ENCODE peak calls at places on chromosomes 11 and 22, in five cellular contexts. V, K, W, R and N are unnamed samples.

GRCh38 chr11:61164610-61165424 is 3.6 kb upstream of the VPS37C start:
- DNase-seq in V (no peak), K (no peak), W (no peak), R (no peak), N (peak)

GRCh38 chr11:130527648-130528300 is 79.3 kb downstream of the ADAMTS15 start:
- DNase-seq in V (no peak), K (no peak), W (no peak), R (no peak), N (no peak)

GRCh38 chr11:87239001-87239400 is 201.3 kb downstream of the TMEM135 start:
- DNase-seq in V (no peak), K (no peak), W (no peak), R (no peak), N (no peak)

GRCh38 chr11:14179126-14179820 is 179.7 kb downstream of the RRAS2 start:
- DNase-seq in V (no peak), K (no peak), W (no peak), R (no peak), N (no peak)

GRCh38 chr11:57680552-57680874 is 12.6 kb downstream of the ZDHHC5 start:
- DNase-seq in V (no peak), K (no peak), W (no peak), R (no peak), N (no peak)

GRCh38 chr22:33274214-33274828 is 216.1 kb upstream of the SYN3 start:
- DNase-seq in V (no peak), K (no peak), W (peak), R (no peak), N (peak)

GRCh38 chr11:119362741-119363080 is 16.2 kb upstream of the MFRP start:
- DNase-seq in V (no peak), K (no peak), W (no peak), R (no peak), N (no peak)

GRCh38 chr11:42555197-42555596 is 756.6 kb upstream of the API5 start:
- DNase-seq in V (no peak), K (no peak), W (no peak), R (no peak), N (no peak)

GRCh38 chr22:39959640-39960447 is at the start of gene TMA7B:
- DNase-seq in V (no peak), K (peak), W (no peak), R (no peak), N (no peak)

GRCh38 chr11:8227156-8228152 is 36.2 kb downstream of the LMO1 start:
- DNase-seq in V (no peak), K (no peak), W (no peak), R (no peak), N (no peak)

GRCh38 chr22:35735622-35736021 is 17.9 kb downstream of the APOL5 start:
- DNase-seq in V (no peak), K (no peak), W (no peak), R (no peak), N (no peak)

GRCh38 chr11:130177782-130178181 is 18.2 kb downstream of the ST14 start:
- DNase-seq in V (no peak), K (no peak), W (no peak), R (no peak), N (no peak)

GRCh38 chr22:37994049-37994448 is 9.7 kb upstream of the SOX10 start:
- DNase-seq in V (no peak), K (no peak), W (no peak), R (no peak), N (no peak)

GRCh38 chr11:34869425-34869824 is 46.8 kb downstream of the APIP start:
- DNase-seq in V (no peak), K (peak), W (peak), R (no peak), N (no peak)

GRCh38 chr11:69891421-69892236 is 72.4 kb upstream of the FGF3 start:
- DNase-seq in V (no peak), K (no peak), W (peak), R (no peak), N (no peak)

GRCh38 chr11:61607920-61608599 is 27.2 kb upstream of the SYT7 start:
- DNase-seq in V (no peak), K (no peak), W (no peak), R (no peak), N (no peak)

GRCh38 chr22:40213478-40213877 is 35.8 kb downstream of the TNRC6B start:
- DNase-seq in V (no peak), K (peak), W (no peak), R (no peak), N (no peak)

GRCh38 chr11:125772834-125773505 is 5.7 kb downstream of the PATE2 start:
- DNase-seq in V (no peak), K (no peak), W (no peak), R (no peak), N (no peak)

GRCh38 chr11:126147268-126148111 is 64.0 kb downstream of the RPUSD4 start:
- DNase-seq in V (no peak), K (no peak), W (peak), R (no peak), N (peak)

GRCh38 chr11:134566311-134566710 is 154.3 kb upstream of the B3GAT1 start:
- DNase-seq in V (no peak), K (no peak), W (no peak), R (no peak), N (no peak)

GRCh38 chr11:114061053-114062049 is 1.8 kb downstream of the ZBTB16 start:
- DNase-seq in V (no peak), K (peak), W (no peak), R (no peak), N (peak)

GRCh38 chr11:59669611-59670009 is 773 bp upstream of the PATL1 start:
- DNase-seq in V (no peak), K (no peak), W (no peak), R (no peak), N (no peak)

GRCh38 chr11:22426915-22427314 is 88.7 kb downstream of the SLC17A6 start:
- DNase-seq in V (no peak), K (no peak), W (no peak), R (no peak), N (no peak)

GRCh38 chr22:41308054-41308453 is 6.7 kb downstream of the ZC3H7B start:
- DNase-seq in V (no peak), K (no peak), W (no peak), R (no peak), N (no peak)

GRCh38 chr22:48753381-48753730 is 1074.3 kb downstream of the BRD1 start:
- DNase-seq in V (no peak), K (no peak), W (no peak), R (no peak), N (no peak)

GRCh38 chr22:25902402-25902801 is 160.4 kb downstream of the MYO18B start:
- DNase-seq in V (no peak), K (no peak), W (no peak), R (no peak), N (no peak)

GRCh38 chr22:20203142-20204099 is 52.6 kb upstream of the CCDC188 start:
- DNase-seq in V (no peak), K (peak), W (peak), R (no peak), N (no peak)

GRCh38 chr11:9799901-9800300 is 136.0 kb downstream of the SWAP70 start:
- DNase-seq in V (no peak), K (no peak), W (no peak), R (no peak), N (no peak)

GRCh38 chr22:37231406-37232139 is 12.5 kb downstream of the RAC2 start:
- DNase-seq in V (no peak), K (peak), W (no peak), R (no peak), N (no peak)

GRCh38 chr22:49005557-49005956 is 822.1 kb downstream of the BRD1 start:
- DNase-seq in V (no peak), K (no peak), W (no peak), R (no peak), N (no peak)

GRCh38 chr11:41714101-41714500 is 254.6 kb upstream of the LRRC4C start:
- DNase-seq in V (no peak), K (no peak), W (no peak), R (no peak), N (no peak)

GRCh38 chr22:21807545-21807944 is 59.9 kb downstream of the MAPK1 start:
- DNase-seq in V (no peak), K (peak), W (no peak), R (no peak), N (no peak)

GRCh38 chr11:8080069-8080670 is 841 bp upstream of the TUB start:
- DNase-seq in V (no peak), K (no peak), W (no peak), R (no peak), N (peak)

GRCh38 chr11:36035454-36035853 is 91.6 kb downstream of the LDLRAD3 start:
- DNase-seq in V (no peak), K (no peak), W (no peak), R (no peak), N (no peak)

GRCh38 chr22:47486569-47487312 is 724.3 kb downstream of the TBC1D22A start:
- DNase-seq in V (no peak), K (no peak), W (no peak), R (no peak), N (no peak)

DNA sequence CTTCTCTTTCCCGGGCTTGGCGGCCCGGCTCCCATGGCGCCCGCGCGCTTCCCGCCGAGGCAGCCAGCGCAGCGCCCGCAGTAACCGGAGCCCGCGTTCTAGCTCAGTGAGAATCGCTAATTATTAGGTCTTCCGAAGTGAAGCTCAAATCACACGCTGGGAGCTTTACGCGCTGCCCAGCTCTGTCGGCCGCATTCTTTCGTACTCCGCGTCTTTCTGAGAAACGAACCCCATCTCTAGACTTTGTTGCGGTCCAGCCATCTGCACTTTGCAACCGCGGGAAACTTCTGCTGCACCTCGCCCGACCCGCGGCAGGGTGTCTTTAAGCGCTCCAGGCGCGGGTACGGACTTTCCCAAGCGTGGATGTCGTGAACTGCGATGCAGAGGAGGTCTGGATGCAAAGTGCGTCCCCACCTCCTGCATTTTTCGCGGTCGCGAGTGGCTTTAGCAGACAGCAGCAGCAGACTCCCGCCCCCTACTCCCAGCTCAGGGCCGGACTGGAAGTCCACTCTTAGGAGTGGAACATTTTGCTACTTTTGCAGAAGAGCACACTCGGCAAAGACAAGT is 6.0 kb upstream of the PAX6 start:
- DNase-seq in V (no peak), K (peak), W (no peak), R (no peak), N (no peak)
- TF ChIP-seq JUND in V (no peak), K (no peak), W (no peak), R (no peak), N (no peak)

GRCh38 chr11:20668844-20669832 is at the start of gene NELL1:
- DNase-seq in V (no peak), K (peak), W (no peak), R (no peak), N (no peak)

GRCh38 chr11:20670932-20671403 is 1.6 kb downstream of the NELL1 start:
- DNase-seq in V (no peak), K (no peak), W (no peak), R (no peak), N (no peak)

GRCh38 chr11:20669833-20670684 is 673 bp downstream of the NELL1 start:
- DNase-seq in V (no peak), K (peak), W (no peak), R (no peak), N (no peak)

GRCh38 chr11:20671856-20672546 is 2.6 kb downstream of the NELL1 start:
- DNase-seq in V (peak), K (peak), W (peak), R (no peak), N (peak)

GRCh38 chr11:20672575-20672974 is 3.2 kb downstream of the NELL1 start:
- DNase-seq in V (peak), K (peak), W (peak), R (no peak), N (peak)
- TF ChIP-seq JUND in V (no peak), K (no peak), W (no peak), R (no peak), N (no peak)

DNA sequence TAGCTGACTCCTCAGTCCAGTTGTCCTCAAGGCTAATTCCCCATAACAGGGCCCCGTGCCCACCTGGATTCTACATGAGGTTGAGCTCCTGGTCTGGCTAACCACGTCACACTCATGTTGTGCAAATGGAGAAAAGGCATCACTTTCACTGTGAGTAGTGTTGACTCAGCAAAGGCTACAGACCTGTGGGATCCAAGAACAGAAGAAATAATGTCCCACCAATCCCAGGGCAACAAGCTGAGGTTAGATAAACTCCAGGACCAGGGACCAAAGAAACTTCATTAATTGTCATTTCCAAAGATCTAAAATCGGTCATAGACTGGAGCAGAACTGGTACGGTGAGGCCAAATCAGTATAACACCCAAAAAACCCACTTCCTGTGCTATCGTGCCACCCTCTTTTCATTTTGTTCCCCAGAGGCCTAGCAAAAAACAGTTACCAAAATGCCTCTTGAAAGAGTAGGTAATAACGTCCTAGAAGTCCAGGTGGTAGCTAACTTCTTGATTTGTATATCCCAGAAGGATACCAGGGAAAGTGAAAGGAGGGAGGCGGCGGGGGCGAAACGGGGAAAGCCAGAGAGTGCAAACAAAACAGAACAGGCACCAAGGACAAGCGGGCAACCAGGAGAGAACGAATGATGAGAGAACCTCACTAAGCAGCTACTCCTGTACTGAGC is 1.4 kb downstream of the PCSK7 start:
- DNase-seq in V (no peak), K (no peak), W (no peak), R (peak), N (no peak)
- TF ChIP-seq JUND in V (no peak), K (no peak), W (no peak), R (no peak), N (no peak)

GRCh38 chr11:12454782-12455181 is 77.4 kb downstream of the PARVA start:
- DNase-seq in V (no peak), K (no peak), W (no peak), R (no peak), N (no peak)
- TF ChIP-seq JUND in V (no peak), K (peak), W (no peak), R (no peak), N (no peak)

GRCh38 chr11:5603326-5603725 is 6.9 kb downstream of the TRIM6 start:
- DNase-seq in V (no peak), K (no peak), W (no peak), R (no peak), N (no peak)

GRCh38 chr11:5604896-5605295 is 8.5 kb downstream of the TRIM6 start:
- DNase-seq in V (no peak), K (no peak), W (no peak), R (no peak), N (no peak)

GRCh38 chr11:5610446-5610845 is 14.0 kb downstream of the TRIM6 start:
- DNase-seq in V (no peak), K (no peak), W (no peak), R (no peak), N (no peak)

GRCh38 chr11:5608778-5609177 is 12.3 kb downstream of the TRIM6 start:
- DNase-seq in V (no peak), K (no peak), W (no peak), R (no peak), N (no peak)

DNA sequence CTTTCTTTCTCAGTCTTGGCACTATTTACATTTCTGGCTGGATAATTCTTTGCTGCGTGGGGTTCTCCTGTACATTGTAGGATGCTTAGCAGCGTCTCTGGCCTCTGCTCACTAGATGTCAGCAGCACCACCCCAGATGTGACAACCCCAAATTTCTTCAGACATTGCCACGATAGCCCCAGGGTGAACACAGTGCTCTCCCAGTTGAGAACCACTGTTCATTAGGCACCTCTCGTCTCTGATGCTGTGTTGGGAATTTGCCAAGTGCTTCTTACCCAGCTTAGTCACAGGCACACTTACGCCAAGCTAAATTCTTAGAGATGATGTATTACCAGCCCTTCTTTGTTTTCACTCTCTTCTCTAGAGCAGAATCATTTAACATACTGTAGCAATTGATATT is 9.4 kb downstream of the TRIM6 start:
- DNase-seq in V (no peak), K (no peak), W (no peak), R (no peak), N (no peak)
- TF ChIP-seq JUND in V (no peak), K (no peak), W (no peak), R (no peak), N (no peak)